ENCODE peak calls at places on chromosomes 16 and 17, in five cellular contexts. One of them, this sample, is unnamed.

GRCh38 chr17:44909681-44910144 is 5.6 kb downstream of the GFAP start:
- DNase-seq in Karpas-422: no peak
- DNase-seq in H9: no peak
- DNase-seq in fibroblast of lung: peak
- DNase-seq in MM.1S: no peak
- DNase-seq in this sample: peak

GRCh38 chr16:10390330-10390729 is 4.5 kb downstream of the ATF7IP2 start:
- DNase-seq in Karpas-422: no peak
- DNase-seq in MM.1S: no peak
- DNase-seq in H9: no peak
- DNase-seq in fibroblast of lung: no peak
- DNase-seq in this sample: no peak

GRCh38 chr16:89370081-89370511 is 120.3 kb downstream of the ANKRD11 start:
- DNase-seq in fibroblast of lung: no peak
- DNase-seq in MM.1S: no peak
- DNase-seq in H9: no peak
- DNase-seq in Karpas-422: no peak
- DNase-seq in this sample: peak

GRCh38 chr17:42421479-42422332 is 1.4 kb downstream of the CAVIN1 start:
- DNase-seq in MM.1S: no peak
- DNase-seq in H9: peak
- DNase-seq in Karpas-422: no peak
- DNase-seq in fibroblast of lung: peak
- DNase-seq in this sample: peak

GRCh38 chr16:50335198-50335958 is 33.4 kb downstream of the BRD7 start:
- DNase-seq in fibroblast of lung: peak
- DNase-seq in H9: no peak
- DNase-seq in MM.1S: peak
- DNase-seq in Karpas-422: no peak
- DNase-seq in this sample: peak

GRCh38 chr17:41619162-41619933 is 5.0 kb downstream of the KRT17 start:
- DNase-seq in H9: no peak
- DNase-seq in fibroblast of lung: no peak
- DNase-seq in MM.1S: no peak
- DNase-seq in Karpas-422: no peak
- DNase-seq in this sample: no peak

GRCh38 chr17:73393962-73394361 is 82.2 kb upstream of the CDC42EP4 start:
- DNase-seq in MM.1S: no peak
- DNase-seq in fibroblast of lung: peak
- DNase-seq in Karpas-422: no peak
- DNase-seq in H9: peak
- DNase-seq in this sample: peak

GRCh38 chr17:17779015-17779611 is 57.7 kb downstream of the SREBF1 start:
- DNase-seq in MM.1S: no peak
- DNase-seq in fibroblast of lung: no peak
- DNase-seq in Karpas-422: no peak
- DNase-seq in H9: no peak
- DNase-seq in this sample: no peak

GRCh38 chr17:43329183-43329582 is 69.6 kb upstream of the ARL4D start:
- DNase-seq in H9: no peak
- DNase-seq in Karpas-422: no peak
- DNase-seq in MM.1S: no peak
- DNase-seq in fibroblast of lung: no peak
- DNase-seq in this sample: no peak

DNA sequence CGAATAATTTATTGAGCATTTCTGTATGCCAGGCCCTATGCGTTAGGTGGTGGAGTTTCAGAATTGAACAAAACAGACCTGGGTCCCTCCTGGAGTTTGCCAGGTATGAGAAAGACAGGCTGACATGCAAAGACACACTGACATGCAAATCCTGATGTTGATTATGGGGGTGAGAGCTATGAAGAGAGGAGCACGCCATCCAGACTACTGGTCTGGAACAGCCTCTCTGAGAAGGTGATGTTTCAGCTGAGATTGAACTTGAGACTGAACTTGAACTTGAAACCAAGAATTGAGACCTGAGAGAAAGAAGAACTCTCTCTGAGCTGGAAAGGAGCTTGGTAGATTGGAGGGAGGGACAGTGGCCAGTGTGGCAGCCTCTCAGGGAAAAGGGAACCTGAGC is 14.2 kb upstream of the CACNG4 start:
- DNase-seq in Karpas-422: no peak
- DNase-seq in H9: no peak
- DNase-seq in fibroblast of lung: no peak
- DNase-seq in MM.1S: no peak
- DNase-seq in this sample: no peak
- H2AFZ ChIP-seq in Karpas-422: no peak
- H2AFZ ChIP-seq in H9: no peak
- H2AFZ ChIP-seq in fibroblast of lung: no peak
- H2AFZ ChIP-seq in MM.1S: no peak
- H2AFZ ChIP-seq in this sample: no peak

GRCh38 chr16:58024673-58025350 is 742 bp upstream of the MMP15 start:
- DNase-seq in MM.1S: no peak
- DNase-seq in H9: peak
- DNase-seq in Karpas-422: no peak
- DNase-seq in fibroblast of lung: peak
- DNase-seq in this sample: peak
- H3K9ac ChIP-seq in MM.1S: peak
- H3K9ac ChIP-seq in H9: no peak
- H3K9ac ChIP-seq in Karpas-422: no peak
- H3K9ac ChIP-seq in fibroblast of lung: no peak
- H3K9ac ChIP-seq in this sample: no peak

DNA sequence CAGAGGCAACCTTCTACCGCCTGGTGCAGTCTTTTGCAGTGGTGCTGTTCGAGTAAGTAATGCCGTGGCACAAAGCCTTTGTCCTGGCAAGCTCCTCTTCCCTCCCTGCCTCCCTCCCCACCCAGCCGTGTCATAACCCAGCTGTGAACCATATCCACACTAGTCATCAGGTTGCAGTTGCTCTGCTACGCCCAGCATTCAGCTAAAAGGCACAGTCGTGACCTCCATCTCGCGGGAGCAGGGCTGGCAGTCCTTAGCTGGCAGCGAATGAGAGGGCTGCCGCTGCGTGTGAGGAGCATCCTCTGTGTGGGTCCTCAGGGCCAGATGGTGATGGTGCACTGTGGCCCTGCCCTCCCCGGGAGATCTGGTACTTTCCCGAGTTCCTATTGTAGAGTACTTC is 39.3 kb downstream of the CIBAR2 start:
- DNase-seq in MM.1S: no peak
- DNase-seq in H9: no peak
- DNase-seq in Karpas-422: no peak
- DNase-seq in fibroblast of lung: peak
- DNase-seq in this sample: peak
- H2AFZ ChIP-seq in MM.1S: no peak
- H2AFZ ChIP-seq in H9: no peak
- H2AFZ ChIP-seq in Karpas-422: no peak
- H2AFZ ChIP-seq in fibroblast of lung: peak
- H2AFZ ChIP-seq in this sample: peak

GRCh38 chr17:38510424-38511125 is 82.3 kb downstream of the ARHGAP23 start:
- DNase-seq in MM.1S: no peak
- DNase-seq in Karpas-422: no peak
- DNase-seq in H9: peak
- DNase-seq in fibroblast of lung: peak
- DNase-seq in this sample: no peak
- H3K9ac ChIP-seq in MM.1S: no peak
- H3K9ac ChIP-seq in Karpas-422: no peak
- H3K9ac ChIP-seq in H9: no peak
- H3K9ac ChIP-seq in fibroblast of lung: no peak
- H3K9ac ChIP-seq in this sample: no peak

GRCh38 chr16:53093162-53093744 is 38.5 kb downstream of the CHD9 start:
- DNase-seq in H9: no peak
- DNase-seq in MM.1S: peak
- DNase-seq in Karpas-422: no peak
- DNase-seq in fibroblast of lung: no peak
- DNase-seq in this sample: no peak
- H2AFZ ChIP-seq in H9: no peak
- H2AFZ ChIP-seq in MM.1S: no peak
- H2AFZ ChIP-seq in Karpas-422: no peak
- H2AFZ ChIP-seq in fibroblast of lung: no peak
- H2AFZ ChIP-seq in this sample: no peak

DNA sequence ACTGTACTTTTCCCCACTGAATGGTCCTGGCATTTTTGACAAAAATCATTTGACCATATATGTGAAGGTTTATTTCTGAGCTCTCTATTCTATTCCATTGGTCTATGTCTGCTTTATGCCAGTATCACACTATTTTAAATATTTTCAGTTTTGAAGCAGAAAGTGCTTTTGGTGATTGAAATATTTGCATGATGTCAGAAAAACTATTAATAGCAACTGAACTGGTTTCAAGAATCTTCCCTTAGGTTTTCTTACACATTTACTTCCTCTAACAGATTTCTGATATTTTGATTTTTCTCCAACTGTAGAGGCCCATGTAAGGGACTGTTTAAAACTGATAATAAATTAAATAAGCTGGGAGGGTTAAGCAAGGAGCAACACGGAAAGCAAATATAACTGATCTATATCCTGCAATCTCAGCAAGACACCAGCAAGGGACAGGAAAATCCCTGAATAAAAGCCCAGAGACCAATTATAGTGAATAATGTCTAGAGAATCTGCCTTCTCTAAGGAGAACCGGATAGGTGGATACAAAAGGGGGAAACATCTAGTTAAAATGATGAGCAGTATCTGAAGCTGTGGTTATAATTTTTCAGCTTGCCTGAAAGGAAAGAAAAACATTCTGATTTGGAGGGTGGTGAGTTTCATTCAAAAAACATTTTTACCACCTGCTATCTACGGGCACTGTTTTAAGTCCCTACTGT is 80.9 kb upstream of the STAC2 start:
- DNase-seq in MM.1S: peak
- DNase-seq in H9: no peak
- DNase-seq in fibroblast of lung: peak
- DNase-seq in Karpas-422: peak
- DNase-seq in this sample: peak
- H3K9ac ChIP-seq in MM.1S: peak
- H3K9ac ChIP-seq in H9: no peak
- H3K9ac ChIP-seq in fibroblast of lung: no peak
- H3K9ac ChIP-seq in Karpas-422: peak
- H3K9ac ChIP-seq in this sample: peak

DNA sequence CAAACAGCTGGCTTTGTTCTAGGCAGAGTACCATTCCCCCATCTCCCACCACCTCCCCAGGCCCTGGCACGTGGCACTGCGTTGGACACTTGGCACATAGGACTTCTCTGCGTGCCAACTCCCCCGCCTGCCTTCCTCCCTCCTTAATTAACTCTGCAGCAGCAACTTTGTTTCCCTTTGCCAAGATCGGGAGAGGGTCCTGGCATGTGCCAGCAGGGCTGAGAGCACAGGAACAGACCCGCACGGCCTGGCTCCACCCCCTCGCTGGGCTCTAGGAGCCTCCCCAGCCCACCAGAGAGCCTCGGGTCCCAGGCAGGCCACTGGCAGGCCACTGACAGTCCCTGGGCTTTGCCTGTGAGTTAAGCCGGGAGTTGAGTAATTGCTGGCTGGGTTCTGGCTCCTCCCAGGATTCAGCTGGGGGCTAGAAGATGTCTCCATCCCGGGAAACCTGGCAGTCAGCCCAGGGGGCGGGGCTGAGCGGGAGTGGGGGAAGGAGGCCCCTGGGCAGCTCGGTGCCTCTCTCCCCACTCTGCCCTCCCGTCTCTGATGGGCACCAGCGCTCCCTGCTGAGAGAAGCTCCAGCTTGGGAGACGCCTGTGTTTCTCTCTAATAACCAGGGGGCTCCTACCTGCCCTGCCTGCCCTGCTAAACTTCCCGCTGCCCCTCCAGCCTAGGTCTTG is 224.0 kb upstream of the TNRC6C start:
- DNase-seq in Karpas-422: no peak
- DNase-seq in fibroblast of lung: peak
- DNase-seq in MM.1S: no peak
- DNase-seq in H9: peak
- DNase-seq in this sample: peak
- H2AFZ ChIP-seq in Karpas-422: no peak
- H2AFZ ChIP-seq in fibroblast of lung: no peak
- H2AFZ ChIP-seq in MM.1S: no peak
- H2AFZ ChIP-seq in H9: no peak
- H2AFZ ChIP-seq in this sample: no peak

GRCh38 chr16:11396241-11397048 is 51.2 kb downstream of the RMI2 start:
- DNase-seq in H9: peak
- DNase-seq in fibroblast of lung: peak
- DNase-seq in MM.1S: peak
- DNase-seq in Karpas-422: peak
- DNase-seq in this sample: peak
- H3K9ac ChIP-seq in H9: no peak
- H3K9ac ChIP-seq in fibroblast of lung: no peak
- H3K9ac ChIP-seq in MM.1S: no peak
- H3K9ac ChIP-seq in Karpas-422: no peak
- H3K9ac ChIP-seq in this sample: no peak

GRCh38 chr16:54286330-54287017 is at the start of gene IRX3:
- DNase-seq in MM.1S: no peak
- DNase-seq in Karpas-422: no peak
- DNase-seq in H9: peak
- DNase-seq in fibroblast of lung: peak
- DNase-seq in this sample: peak
- H2AFZ ChIP-seq in MM.1S: no peak
- H2AFZ ChIP-seq in Karpas-422: no peak
- H2AFZ ChIP-seq in H9: no peak
- H2AFZ ChIP-seq in fibroblast of lung: peak
- H2AFZ ChIP-seq in this sample: peak

GRCh38 chr17:39756376-39757079 is 18.8 kb downstream of the GRB7 start:
- DNase-seq in fibroblast of lung: no peak
- DNase-seq in H9: no peak
- DNase-seq in MM.1S: no peak
- DNase-seq in Karpas-422: peak
- DNase-seq in this sample: no peak
- H3K9ac ChIP-seq in fibroblast of lung: no peak
- H3K9ac ChIP-seq in H9: no peak
- H3K9ac ChIP-seq in MM.1S: peak
- H3K9ac ChIP-seq in Karpas-422: peak
- H3K9ac ChIP-seq in this sample: no peak

This sample was measured in GM23248.